ENCODE peak calls at places on chromosomes 6 and 20, in four cellular contexts. C is IMR-90, S is psoas muscle, I is AG04450. L is an unnamed sample.

GRCh38 chr6:133623065-133623464 is 265.8 kb upstream of the TCF21 start:
- DNase-seq in C (peak), S (no peak), I (no peak), L (no peak)

GRCh38 chr6:7916959-7917358 is 6.4 kb upstream of the TXNDC5 start:
- DNase-seq in C (no peak), S (no peak), I (no peak), L (no peak)

GRCh38 chr6:140061422-140062041 is 687.1 kb upstream of the CITED2 start:
- DNase-seq in C (no peak), S (no peak), I (no peak), L (no peak)

GRCh38 chr6:35146453-35146852 is 5.3 kb upstream of the TCP11 start:
- DNase-seq in C (peak), S (peak), I (no peak), L (no peak)

GRCh38 chr20:21702553-21703467 is 2.7 kb upstream of the PAX1 start:
- DNase-seq in C (peak), S (peak), I (no peak), L (no peak)

GRCh38 chr20:40085513-40085912 is 603.5 kb downstream of the MAFB start:
- DNase-seq in C (no peak), S (no peak), I (no peak), L (no peak)

GRCh38 chr20:36632487-36633284 is 13.3 kb downstream of the SLA2 start:
- DNase-seq in C (no peak), S (no peak), I (no peak), L (no peak)

GRCh38 chr6:73062121-73062520 is 163.2 kb downstream of the KHDC1L start:
- DNase-seq in C (no peak), S (no peak), I (no peak), L (no peak)

GRCh38 chr20:63830821-63831593 is at the start of gene ZBTB46:
- DNase-seq in C (peak), S (peak), I (no peak), L (no peak)

GRCh38 chr6:156989159-156989806 is 212.1 kb downstream of the ARID1B start:
- DNase-seq in C (no peak), S (no peak), I (no peak), L (no peak)

GRCh38 chr6:56664007-56664406 is 21.3 kb upstream of the DST start:
- DNase-seq in C (no peak), S (no peak), I (no peak), L (no peak)

GRCh38 chr6:26086214-26086613 is 1.0 kb upstream of the HFE start:
- DNase-seq in C (no peak), S (no peak), I (no peak), L (no peak)

GRCh38 chr6:26092443-26092842 is 5.2 kb downstream of the HFE start:
- DNase-seq in C (no peak), S (no peak), I (no peak), L (no peak)

GRCh38 chr6:26089272-26089671 is 2.0 kb downstream of the HFE start:
- DNase-seq in C (no peak), S (no peak), I (no peak), L (no peak)

GRCh38 chr6:26087284-26088115 is at the start of gene HFE:
- DNase-seq in C (peak), S (peak), I (no peak), L (no peak)

DNA sequence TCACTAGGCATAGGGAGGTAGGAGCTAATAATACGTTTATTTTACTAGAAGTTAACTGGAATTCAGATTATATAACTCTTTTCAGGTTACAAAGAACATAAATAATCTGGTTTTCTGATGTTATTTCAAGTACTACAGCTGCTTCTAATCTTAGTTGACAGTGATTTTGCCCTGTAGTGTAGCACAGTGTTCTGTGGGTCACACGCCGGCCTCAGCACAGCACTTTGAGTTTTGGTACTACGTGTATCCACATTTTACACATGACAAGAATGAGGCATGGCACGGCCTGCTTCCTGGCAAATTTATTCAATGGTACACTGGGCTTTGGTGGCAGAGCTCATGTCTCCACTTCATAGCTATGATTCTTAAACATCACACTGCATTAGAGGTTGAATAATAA is 1.1 kb downstream of the HFE start:
- DNase-seq in C (no peak), S (no peak), I (no peak), L (no peak)
- H3K4me3 ChIP-seq in C (peak), S (peak), I (peak), L (peak)

GRCh38 chr20:17611290-17611539 is 41.3 kb downstream of the DSTN start:
- DNase-seq in C (no peak), S (no peak), I (no peak), L (no peak)
- TF ChIP-seq CTCF in C (no peak), S (no peak), I (no peak), L (no peak)

DNA sequence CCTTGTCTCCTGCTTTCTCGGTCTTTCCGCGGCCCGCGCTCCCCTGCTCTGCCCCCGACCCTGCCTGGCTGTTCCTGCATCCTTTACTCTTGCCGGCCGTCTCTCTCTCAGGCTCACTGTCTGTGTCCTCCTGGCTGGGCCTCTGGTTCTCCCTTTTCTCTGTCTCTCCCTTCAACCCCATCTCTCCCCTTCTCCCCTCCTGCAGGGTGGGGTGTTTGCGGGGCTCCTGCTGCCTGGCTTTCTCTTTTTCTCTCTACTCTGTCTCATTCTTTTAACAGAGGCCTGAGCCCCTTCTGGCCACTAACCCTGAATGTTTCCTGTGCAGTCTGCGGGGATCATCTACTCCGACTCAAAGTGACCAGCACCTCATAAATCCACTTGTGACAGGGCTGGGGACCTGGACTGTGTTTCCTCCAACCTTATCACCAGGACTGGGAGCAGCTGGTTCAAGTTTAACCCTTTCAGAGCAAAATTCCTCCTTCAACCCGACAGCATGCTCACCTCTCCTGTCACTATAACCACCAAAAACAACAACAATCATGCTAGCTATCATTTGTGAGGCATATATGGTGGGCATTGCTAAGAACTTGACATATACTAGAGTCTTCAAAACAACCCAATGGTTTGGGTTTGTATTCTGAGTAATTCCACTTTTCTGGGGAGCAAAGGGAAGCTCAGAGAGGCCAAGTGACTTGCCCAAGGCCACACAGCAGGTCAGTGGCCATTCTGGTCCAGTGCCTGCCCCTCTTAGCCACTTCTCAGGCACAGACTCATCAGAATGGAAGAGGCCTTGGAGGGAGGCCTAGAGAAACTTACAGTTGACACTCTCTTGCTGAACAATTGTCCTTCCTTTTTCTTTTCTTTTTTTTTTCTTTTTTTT is 811 bp upstream of the RSPO4 start:
- DNase-seq in C (no peak), S (no peak), I (no peak), L (no peak)
- H3K4me3 ChIP-seq in C (no peak), S (no peak), I (no peak), L (no peak)

DNA sequence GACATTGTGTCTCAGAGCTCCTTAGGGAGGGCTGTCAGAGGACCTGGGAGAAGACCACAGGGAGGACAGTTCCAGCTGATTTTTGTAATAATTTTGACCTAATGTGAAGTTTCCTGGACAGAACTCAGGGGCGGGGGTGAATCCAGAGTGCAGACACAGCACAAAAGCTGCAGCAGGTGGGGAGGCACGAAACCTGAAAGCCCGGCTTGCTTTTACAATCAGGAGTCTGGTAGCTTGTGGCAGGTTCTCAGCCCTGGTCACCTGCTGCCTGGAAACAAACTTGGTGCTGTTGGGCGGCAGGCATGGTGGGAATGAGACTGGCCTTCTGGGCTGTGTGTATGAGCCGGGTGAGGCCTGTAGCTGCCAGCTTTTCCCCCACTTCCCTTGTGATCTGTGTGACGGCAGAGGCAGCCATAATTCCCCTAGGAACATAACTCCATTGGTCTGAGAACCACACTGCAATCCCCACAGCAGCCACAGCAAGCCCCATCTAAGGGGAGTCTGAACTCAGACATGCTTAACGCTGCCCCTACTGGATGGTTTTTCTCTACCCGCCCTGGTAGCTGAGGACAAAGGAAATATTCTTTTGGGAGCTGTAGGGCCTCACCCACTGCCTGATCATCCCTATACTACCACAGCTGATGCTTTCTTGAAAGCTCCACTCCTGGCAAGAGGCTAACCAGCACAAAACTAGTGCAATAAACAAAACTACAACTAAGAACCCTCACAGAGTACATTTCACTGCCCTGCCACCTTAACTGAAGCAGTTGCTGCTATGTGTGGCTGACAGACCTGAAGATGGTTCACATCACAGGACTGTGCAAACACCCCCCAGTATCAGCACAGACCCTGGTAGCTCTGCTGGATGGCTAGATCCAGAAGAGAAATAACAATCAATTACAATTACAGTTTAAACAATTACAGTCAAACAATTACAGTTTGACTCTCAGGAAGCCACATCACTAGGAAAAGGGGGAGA is 1055.1 kb upstream of the GJE1 start:
- DNase-seq in C (no peak), S (no peak), I (no peak), L (no peak)
- TF ChIP-seq CTCF in C (peak), S (no peak), I (peak), L (peak)

GRCh38 chr6:101402618-101403002 is 9.1 kb downstream of the GRIK2 start:
- DNase-seq in C (no peak), S (no peak), I (no peak), L (no peak)
- H3K4me3 ChIP-seq in C (peak), S (no peak), I (peak), L (peak)

DNA sequence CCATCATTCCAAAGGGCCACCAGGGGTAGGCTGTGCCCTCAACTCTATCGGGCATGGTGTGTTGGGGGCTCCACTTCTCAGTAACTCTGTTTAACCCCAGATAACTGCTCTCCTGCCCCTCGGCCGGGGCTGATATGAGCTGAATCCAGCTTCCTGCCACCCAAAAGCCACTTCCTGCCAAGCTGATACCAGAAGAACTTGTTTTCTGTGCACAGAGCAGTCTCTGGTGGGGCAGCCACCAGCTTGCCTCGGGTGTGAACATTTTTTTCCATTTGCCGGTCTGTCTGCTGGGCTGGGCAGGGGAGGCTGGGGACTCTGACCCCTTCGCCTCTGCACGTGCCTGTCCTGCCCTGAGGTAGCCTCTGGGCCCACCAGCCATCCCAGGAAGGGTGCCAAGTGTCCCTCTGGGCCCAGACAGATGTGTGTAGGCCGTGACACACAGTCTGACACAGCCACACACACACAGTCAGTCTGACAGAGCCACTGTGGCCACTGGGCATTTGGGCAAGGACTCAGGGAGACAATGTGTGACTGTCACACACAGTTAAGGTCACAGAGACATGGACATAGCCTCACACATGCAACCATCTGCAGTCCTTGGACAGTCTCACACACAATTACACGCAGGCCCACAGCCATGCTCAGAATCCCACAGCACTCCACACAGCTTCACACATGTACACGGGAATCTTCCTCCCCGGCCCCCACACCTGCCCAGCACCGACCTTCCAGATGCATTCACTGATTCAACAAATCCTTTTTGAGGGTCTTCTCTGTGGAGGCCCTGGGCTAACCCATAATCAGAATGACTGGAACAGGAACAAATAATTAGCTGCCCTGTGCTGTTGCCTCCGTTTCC is 45.1 kb downstream of the NOL4L start:
- DNase-seq in C (no peak), S (no peak), I (no peak), L (no peak)
- TF ChIP-seq CTCF in C (no peak), S (no peak), I (no peak), L (no peak)

L was measured in kidney epithelial cell.